ENCODE peak calls at places on chromosome 10, in eight cellular contexts. T is cardiac fibroblast, M is foreskin fibroblast, Y is fibroblast of lung, Q is progenitor cell of endocrine pancreas, O is AG04450, B is dorsolateral prefrontal cortex, A is OCI-LY7. I is an unnamed sample.

GRCh38 chr10:122541541-122542002 is 19.0 kb upstream of the DMBT1 start:
- DNase-seq in T (peak), M (no peak), Y (no peak), Q (no peak), O (no peak), B (no peak), A (no peak), I (no peak)

GRCh38 chr10:118991326-118991725 is 38.2 kb upstream of the NANOS1 start:
- DNase-seq in T (no peak), M (no peak), Y (no peak), Q (no peak), O (no peak), B (no peak), A (no peak), I (no peak)

GRCh38 chr10:92356041-92356440 is 65.1 kb downstream of the MARCHF5 start:
- DNase-seq in T (no peak), M (no peak), Y (no peak), Q (no peak), O (no peak), B (no peak), A (no peak), I (no peak)

GRCh38 chr10:16891375-16892313 is 74.4 kb upstream of the RSU1 start:
- DNase-seq in T (peak), M (peak), Y (peak), Q (no peak), O (peak), B (no peak), A (no peak), I (peak)

GRCh38 chr10:124449170-124450009 is 445 bp downstream of the NKX1-2 start:
- DNase-seq in T (peak), M (no peak), Y (no peak), Q (no peak), O (no peak), B (no peak), A (no peak), I (no peak)

GRCh38 chr10:33657154-33657900 is 322.9 kb upstream of the NRP1 start:
- DNase-seq in T (peak), M (peak), Y (peak), Q (no peak), O (no peak), B (no peak), A (no peak), I (peak)

GRCh38 chr10:59750155-59750945 is 2.9 kb downstream of the MRLN start:
- DNase-seq in T (peak), M (no peak), Y (no peak), Q (no peak), O (no peak), B (peak), A (no peak), I (no peak)

GRCh38 chr10:114908896-114909295 is 29.1 kb upstream of the TRUB1 start:
- DNase-seq in T (no peak), M (no peak), Y (no peak), Q (no peak), O (no peak), B (no peak), A (no peak), I (no peak)

GRCh38 chr10:61981460-61981859 is 80.0 kb downstream of the ARID5B start:
- DNase-seq in T (no peak), M (no peak), Y (no peak), Q (no peak), O (no peak), B (no peak), A (no peak), I (no peak)

GRCh38 chr10:58642283-58642682 is 129.6 kb downstream of the BICC1 start:
- DNase-seq in T (peak), M (peak), Y (no peak), Q (no peak), O (no peak), B (no peak), A (no peak), I (peak)

GRCh38 chr10:71736570-71737355 is 17.2 kb upstream of the C10orf105 start:
- DNase-seq in T (no peak), M (no peak), Y (no peak), Q (no peak), O (no peak), B (peak), A (no peak), I (no peak)

GRCh38 chr10:77506517-77506916 is 131.1 kb downstream of the KCNMA1 start:
- DNase-seq in T (peak), M (no peak), Y (peak), Q (no peak), O (no peak), B (no peak), A (no peak), I (peak)

GRCh38 chr10:1169186-1169885 is 113.2 kb downstream of the WDR37 start:
- DNase-seq in T (no peak), M (no peak), Y (no peak), Q (no peak), O (no peak), B (no peak), A (no peak), I (no peak)

GRCh38 chr10:91049961-91050360 is 129.1 kb upstream of the ANKRD1 start:
- DNase-seq in T (peak), M (peak), Y (no peak), Q (no peak), O (no peak), B (no peak), A (no peak), I (no peak)

GRCh38 chr10:129466703-129467345 is at the start of gene MGMT:
- DNase-seq in T (peak), M (peak), Y (peak), Q (peak), O (peak), B (peak), A (peak), I (peak)

GRCh38 chr10:48306870-48307531 is 524 bp downstream of the MAPK8 start:
- DNase-seq in T (peak), M (peak), Y (peak), Q (peak), O (no peak), B (peak), A (no peak), I (peak)

GRCh38 chr10:127174866-127175265 is 21.5 kb downstream of the INSYN2A start:
- DNase-seq in T (no peak), M (no peak), Y (no peak), Q (no peak), O (no peak), B (no peak), A (no peak), I (no peak)

GRCh38 chr10:22611425-22612111 is 102.8 kb downstream of the PIP4K2A start:
- DNase-seq in T (no peak), M (no peak), Y (no peak), Q (no peak), O (no peak), B (no peak), A (peak), I (no peak)

GRCh38 chr10:15660990-15661389 is 58.7 kb downstream of the ITGA8 start:
- DNase-seq in T (no peak), M (no peak), Y (no peak), Q (no peak), O (no peak), B (no peak), A (no peak), I (no peak)

GRCh38 chr10:34797155-34797554 is 17.9 kb downstream of the PARD3 start:
- DNase-seq in T (no peak), M (no peak), Y (no peak), Q (no peak), O (no peak), B (no peak), A (no peak), I (no peak)

GRCh38 chr10:126663880-126664279 is 6.6 kb downstream of the C10orf90 start:
- DNase-seq in T (peak), M (peak), Y (peak), Q (no peak), O (no peak), B (no peak), A (no peak), I (no peak)

GRCh38 chr10:31704195-31704594 is 224.4 kb downstream of the ARHGAP12 start:
- DNase-seq in T (no peak), M (no peak), Y (no peak), Q (no peak), O (no peak), B (no peak), A (no peak), I (no peak)

GRCh38 chr10:129770286-129770685 is 193.8 kb downstream of the EBF3 start:
- DNase-seq in T (no peak), M (no peak), Y (no peak), Q (peak), O (no peak), B (no peak), A (no peak), I (no peak)

GRCh38 chr10:58637372-58637771 is 124.7 kb downstream of the BICC1 start:
- DNase-seq in T (peak), M (peak), Y (peak), Q (no peak), O (no peak), B (no peak), A (no peak), I (peak)

GRCh38 chr10:16612148-16612742 is 90.6 kb upstream of the C1QL3 start:
- DNase-seq in T (peak), M (peak), Y (peak), Q (peak), O (peak), B (no peak), A (peak), I (peak)

GRCh38 chr10:14186245-14186644 is 144.5 kb downstream of the FRMD4A start:
- DNase-seq in T (peak), M (no peak), Y (no peak), Q (no peak), O (no peak), B (no peak), A (peak), I (peak)

GRCh38 chr10:37736120-37736519 is 121.3 kb downstream of the ZNF248 start:
- DNase-seq in T (no peak), M (no peak), Y (no peak), Q (no peak), O (no peak), B (no peak), A (no peak), I (no peak)

GRCh38 chr10:91472911-91473310 is 62.8 kb downstream of the HECTD2 start:
- DNase-seq in T (no peak), M (no peak), Y (no peak), Q (no peak), O (no peak), B (no peak), A (no peak), I (no peak)

GRCh38 chr10:93063977-93064660 is 3.5 kb downstream of the CYP26C1 start:
- DNase-seq in T (no peak), M (no peak), Y (no peak), Q (no peak), O (no peak), B (no peak), A (no peak), I (no peak)

GRCh38 chr10:97018251-97019212 is 167.2 kb downstream of the SLIT1 start:
- DNase-seq in T (no peak), M (no peak), Y (no peak), Q (no peak), O (no peak), B (no peak), A (no peak), I (no peak)

GRCh38 chr10:63224241-63224640 is 91.1 kb downstream of the NRBF2 start:
- DNase-seq in T (no peak), M (no peak), Y (no peak), Q (no peak), O (no peak), B (no peak), A (no peak), I (no peak)

GRCh38 chr10:131701131-131701947 is 199.5 kb upstream of the PPP2R2D start:
- DNase-seq in T (no peak), M (no peak), Y (no peak), Q (peak), O (no peak), B (no peak), A (no peak), I (no peak)

GRCh38 chr10:58414270-58415041 is 29.2 kb downstream of the TFAM start:
- DNase-seq in T (peak), M (peak), Y (peak), Q (no peak), O (peak), B (no peak), A (no peak), I (peak)

GRCh38 chr10:121994429-121994881 is 5.5 kb downstream of the TACC2 start:
- DNase-seq in T (no peak), M (no peak), Y (peak), Q (no peak), O (no peak), B (peak), A (no peak), I (no peak)

GRCh38 chr10:131076341-131076740 is 235.2 kb downstream of the TCERG1L start:
- DNase-seq in T (no peak), M (no peak), Y (no peak), Q (no peak), O (no peak), B (no peak), A (no peak), I (no peak)

GRCh38 chr10:71045936-71046335 is 157.6 kb upstream of the PCBD1 start:
- DNase-seq in T (no peak), M (no peak), Y (no peak), Q (no peak), O (no peak), B (no peak), A (no peak), I (no peak)

GRCh38 chr10:103663802-103664201 is 170.3 kb downstream of the NEURL1 start:
- DNase-seq in T (no peak), M (no peak), Y (no peak), Q (no peak), O (no peak), B (peak), A (no peak), I (no peak)
- TF ChIP-seq CTCF in T (no peak), M (no peak), Y (no peak), Q (no peak), O (no peak), B (peak), A (no peak), I (no peak)

DNA sequence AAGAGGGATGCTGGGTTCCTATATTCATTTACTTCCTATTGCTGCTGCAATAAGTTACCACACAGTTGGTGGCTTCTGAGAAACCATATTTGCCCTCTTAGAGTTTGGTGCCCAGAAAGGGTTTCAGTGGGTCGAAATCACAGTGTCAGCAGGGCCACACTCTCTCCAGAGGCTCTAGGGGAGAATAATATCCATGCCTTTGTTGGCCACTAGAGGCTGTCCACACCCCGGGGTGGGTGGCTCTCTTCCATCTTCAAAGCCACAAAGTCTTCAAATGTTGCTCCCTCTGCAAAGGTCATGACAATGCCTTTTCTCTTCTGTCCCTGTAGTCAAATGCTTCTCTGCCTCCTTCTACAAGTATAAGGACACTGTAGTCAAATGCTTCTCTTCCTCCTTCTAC is 989.4 kb downstream of the CCSER2 start:
- DNase-seq in T (no peak), M (no peak), Y (no peak), Q (no peak), O (no peak), B (no peak), A (no peak), I (no peak)
- TF ChIP-seq CTCF in T (no peak), M (no peak), Y (no peak), Q (no peak), O (no peak), B (peak), A (peak), I (no peak)

GRCh38 chr10:116836902-116837513 is 12.3 kb upstream of the ENO4 start:
- DNase-seq in T (peak), M (no peak), Y (peak), Q (no peak), O (no peak), B (no peak), A (no peak), I (no peak)
- TF ChIP-seq CTCF in T (peak), M (no peak), Y (no peak), Q (no peak), O (peak), B (no peak), A (no peak), I (peak)

DNA sequence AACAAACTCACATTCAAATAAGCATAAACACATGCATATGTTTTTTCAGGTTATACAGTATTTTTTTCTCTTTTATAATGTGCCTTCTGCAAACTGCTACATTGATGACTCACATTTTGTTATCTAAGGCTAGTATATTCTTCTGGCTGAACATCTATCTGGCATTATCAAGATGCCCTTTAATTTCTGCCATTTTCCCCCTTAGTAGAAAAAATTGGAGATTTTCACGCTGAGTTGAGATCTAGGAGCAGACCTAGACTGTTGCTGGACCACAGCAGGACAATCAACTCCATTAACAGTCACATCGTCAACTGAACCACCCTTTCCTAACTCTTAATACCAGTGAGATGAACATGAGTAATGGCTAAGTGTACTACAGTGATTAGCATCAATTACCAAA is 41.6 kb downstream of the ERCC6 start:
- DNase-seq in T (no peak), M (no peak), Y (no peak), Q (no peak), O (no peak), B (no peak), A (no peak), I (no peak)
- TF ChIP-seq CTCF in T (no peak), M (no peak), Y (no peak), Q (no peak), O (no peak), B (no peak), A (no peak), I (no peak)

DNA sequence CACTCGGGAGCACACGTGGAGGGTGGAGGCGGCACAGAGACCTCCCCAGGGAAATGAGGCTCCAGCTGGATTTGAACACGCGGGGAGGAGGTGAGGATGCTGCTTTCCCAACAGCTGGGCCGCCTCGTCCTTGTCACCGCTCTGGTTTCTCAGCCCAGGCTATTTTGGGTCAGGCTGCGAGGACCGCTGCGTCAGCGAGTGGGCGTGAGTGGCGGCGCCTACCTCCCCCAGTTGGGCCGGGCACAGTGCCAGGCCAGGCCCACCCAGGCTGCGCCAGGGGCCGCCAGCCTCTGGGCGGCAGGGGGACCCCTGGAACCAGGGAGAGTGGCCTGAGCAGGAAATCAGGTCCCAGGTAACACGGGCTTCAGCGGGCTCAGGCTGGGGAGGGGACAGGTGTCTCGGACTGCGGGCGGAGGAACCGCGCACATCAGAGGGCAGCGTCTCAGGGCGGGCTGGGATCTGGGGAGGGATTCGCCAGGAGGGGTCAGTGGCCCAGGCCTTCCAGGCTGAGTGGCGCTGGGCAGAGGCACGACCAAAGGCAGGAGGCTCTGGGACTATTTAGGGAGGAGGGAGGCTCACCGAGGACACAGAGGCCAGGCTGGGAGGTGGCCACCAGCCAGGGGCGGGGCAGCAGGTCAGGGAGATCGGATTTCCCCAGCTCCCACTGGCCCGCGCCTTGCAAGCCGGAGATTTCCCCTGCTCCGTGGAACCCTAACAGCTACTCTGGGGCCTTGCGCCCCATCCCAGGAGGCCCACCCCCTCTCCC is 125.2 kb upstream of the RET start:
- DNase-seq in T (no peak), M (no peak), Y (no peak), Q (peak), O (no peak), B (no peak), A (no peak), I (no peak)
- TF ChIP-seq CTCF in T (no peak), M (no peak), Y (no peak), Q (peak), O (no peak), B (no peak), A (no peak), I (no peak)

GRCh38 chr10:78852856-78853255 is 215.9 kb upstream of the ZMIZ1 start:
- DNase-seq in T (peak), M (no peak), Y (peak), Q (no peak), O (no peak), B (no peak), A (peak), I (peak)
- TF ChIP-seq CTCF in T (peak), M (no peak), Y (no peak), Q (peak), O (peak), B (peak), A (peak), I (peak)

GRCh38 chr10:109866168-109866994 is 56.9 kb downstream of the XPNPEP1 start:
- DNase-seq in T (peak), M (no peak), Y (peak), Q (no peak), O (no peak), B (no peak), A (peak), I (peak)
- TF ChIP-seq CTCF in T (peak), M (peak), Y (peak), Q (peak), O (peak), B (peak), A (peak), I (peak)

GRCh38 chr10:73809061-73809818 is 2.2 kb downstream of the NDST2 start:
- DNase-seq in T (no peak), M (no peak), Y (no peak), Q (no peak), O (no peak), B (no peak), A (no peak), I (no peak)

GRCh38 chr10:73812662-73813061 is 1.3 kb upstream of the NDST2 start:
- DNase-seq in T (no peak), M (no peak), Y (no peak), Q (no peak), O (no peak), B (no peak), A (no peak), I (no peak)

GRCh38 chr10:73808021-73808815 is 3.2 kb downstream of the NDST2 start:
- DNase-seq in T (no peak), M (no peak), Y (no peak), Q (no peak), O (no peak), B (no peak), A (no peak), I (no peak)

GRCh38 chr10:73810735-73811465 is 498 bp downstream of the NDST2 start:
- DNase-seq in T (no peak), M (no peak), Y (no peak), Q (peak), O (no peak), B (peak), A (peak), I (no peak)

DNA sequence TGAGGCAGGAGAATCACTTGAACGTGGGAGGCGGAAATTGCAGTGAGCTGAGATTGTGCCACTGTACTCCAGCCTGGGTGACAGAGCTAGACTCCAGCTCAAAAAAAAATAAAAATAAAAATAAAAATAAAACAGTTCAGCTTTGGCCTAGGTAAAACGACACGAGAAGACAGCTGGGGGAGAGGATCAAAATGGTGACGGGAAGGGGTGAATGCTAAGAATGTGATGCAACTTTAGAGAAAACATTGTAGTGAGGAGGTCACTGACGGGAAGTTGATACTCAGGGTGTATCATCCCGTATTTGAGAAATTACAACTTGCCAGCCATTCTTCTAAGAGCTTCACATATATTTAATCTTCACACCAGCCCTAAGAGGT is 1.1 kb downstream of the NDST2 start:
- DNase-seq in T (peak), M (no peak), Y (no peak), Q (no peak), O (no peak), B (no peak), A (no peak), I (no peak)
- TF ChIP-seq CTCF in T (no peak), M (no peak), Y (no peak), Q (no peak), O (no peak), B (no peak), A (no peak), I (no peak)